ENCODE peak calls at places on chromosome 6, in eight cellular contexts. F is left lung, X is tibial nerve, A is transverse colon, O is adrenal gland, H is GM12878, D is tibial artery, V is cardiac muscle cell. T is an unnamed sample. For H3K27me3 and H3K4me1, the result is how much of the 10 kb centered on the place peaks cover.

GRCh38 chr6:20540683-20541082 is 6.4 kb downstream of the CDKAL1 start:
- DNase-seq in F (no peak), X (no peak), A (no peak), O (peak), H (no peak), D (no peak), V (no peak), T (no peak)

GRCh38 chr6:148407372-148407771 is 64.7 kb downstream of the SASH1 start:
- DNase-seq in F (no peak), X (no peak), A (no peak), O (no peak), H (no peak), D (peak), V (peak), T (no peak)

GRCh38 chr6:108904731-108905130 is 56.5 kb downstream of the ARMC2 start:
- DNase-seq in F (no peak), X (no peak), A (peak), O (no peak), H (peak), D (no peak), V (no peak), T (no peak)

GRCh38 chr6:32835167-32835893 is 3.2 kb downstream of the TAP2 start:
- DNase-seq in F (no peak), X (no peak), A (no peak), O (no peak), H (no peak), D (no peak), V (no peak), T (no peak)

GRCh38 chr6:9494864-9495263 is 920.0 kb downstream of the TFAP2A start:
- DNase-seq in F (no peak), X (no peak), A (no peak), O (no peak), H (no peak), D (no peak), V (peak), T (no peak)

GRCh38 chr6:100181309-100181708 is 187.3 kb upstream of the MCHR2 start:
- DNase-seq in F (no peak), X (no peak), A (no peak), O (no peak), H (no peak), D (no peak), V (no peak), T (no peak)

GRCh38 chr6:111761783-111762312 is 111.4 kb downstream of the FYN start:
- DNase-seq in F (no peak), X (no peak), A (no peak), O (no peak), H (no peak), D (no peak), V (peak), T (no peak)

GRCh38 chr6:56849876-56850275 is 105.0 kb upstream of the BEND6 start:
- DNase-seq in F (no peak), X (no peak), A (no peak), O (peak), H (no peak), D (no peak), V (peak), T (no peak)

GRCh38 chr6:95569560-95569959 is 7.8 kb upstream of the MANEA start:
- DNase-seq in F (no peak), X (no peak), A (no peak), O (no peak), H (no peak), D (no peak), V (no peak), T (no peak)

GRCh38 chr6:141664744-141665143 is 468.0 kb upstream of the GJE1 start:
- DNase-seq in F (no peak), X (no peak), A (no peak), O (no peak), H (no peak), D (no peak), V (no peak), T (no peak)

GRCh38 chr6:139376054-139376355 is 1.6 kb upstream of the CITED2 start:
- DNase-seq in F (no peak), X (no peak), A (no peak), O (peak), H (peak), D (peak), V (peak), T (peak)

GRCh38 chr6:163340201-163340887 is 74.2 kb upstream of the QKI start:
- DNase-seq in F (no peak), X (no peak), A (no peak), O (no peak), H (no peak), D (peak), V (no peak), T (no peak)

GRCh38 chr6:2020909-2021308 is 224.5 kb downstream of the GMDS start:
- DNase-seq in F (no peak), X (no peak), A (no peak), O (no peak), H (no peak), D (no peak), V (peak), T (no peak)

GRCh38 chr6:3499603-3500002 is 42.8 kb upstream of the SLC22A23 start:
- DNase-seq in F (no peak), X (no peak), A (no peak), O (no peak), H (no peak), D (no peak), V (no peak), T (no peak)

GRCh38 chr6:90860822-90861601 is 274.1 kb upstream of the MAP3K7 start:
- DNase-seq in F (no peak), X (no peak), A (no peak), O (no peak), H (no peak), D (no peak), V (peak), T (no peak)

GRCh38 chr6:129923520-129923919 is 62.4 kb upstream of the TMEM244 start:
- DNase-seq in F (no peak), X (no peak), A (no peak), O (no peak), H (no peak), D (no peak), V (peak), T (no peak)

GRCh38 chr6:20652691-20653479 is 118.6 kb downstream of the CDKAL1 start:
- DNase-seq in F (no peak), X (no peak), A (no peak), O (no peak), H (no peak), D (no peak), V (peak), T (no peak)

GRCh38 chr6:77123527-77123926 is 339.8 kb downstream of the HTR1B start:
- DNase-seq in F (no peak), X (no peak), A (no peak), O (no peak), H (no peak), D (no peak), V (no peak), T (no peak)

GRCh38 chr6:135146160-135146920 is 34.8 kb upstream of the MYB start:
- DNase-seq in F (no peak), X (no peak), A (no peak), O (no peak), H (no peak), D (no peak), V (no peak), T (no peak)

GRCh38 chr6:62528894-62529526 is 243.0 kb upstream of the KHDRBS2 start:
- DNase-seq in F (no peak), X (no peak), A (no peak), O (no peak), H (no peak), D (no peak), V (no peak), T (no peak)

GRCh38 chr6:129863664-129864063 is 2.5 kb upstream of the TMEM244 start:
- DNase-seq in F (peak), X (no peak), A (no peak), O (no peak), H (no peak), D (no peak), V (no peak), T (no peak)

GRCh38 chr6:142236686-142237085 is 65.1 kb upstream of the ADGRG6 start:
- DNase-seq in F (no peak), X (no peak), A (no peak), O (no peak), H (no peak), D (no peak), V (no peak), T (no peak)

GRCh38 chr6:7813704-7814103 is 87.8 kb downstream of the BMP6 start:
- DNase-seq in F (no peak), X (no peak), A (no peak), O (no peak), H (no peak), D (no peak), V (no peak), T (no peak)

GRCh38 chr6:16684195-16684689 is 77.0 kb downstream of the ATXN1 start:
- DNase-seq in F (no peak), X (no peak), A (no peak), O (no peak), H (no peak), D (no peak), V (peak), T (no peak)

GRCh38 chr6:2857580-2858337 is 16.1 kb upstream of the SERPINB1 start:
- DNase-seq in F (no peak), X (no peak), A (peak), O (peak), H (peak), D (no peak), V (peak), T (peak)

GRCh38 chr6:119162134-119162761 is 83.8 kb upstream of the FAM184A start:
- DNase-seq in F (no peak), X (no peak), A (no peak), O (no peak), H (no peak), D (no peak), V (no peak), T (no peak)

GRCh38 chr6:112058243-112058642 is 4.3 kb downstream of the CCN6 start:
- DNase-seq in F (no peak), X (no peak), A (no peak), O (no peak), H (no peak), D (no peak), V (no peak), T (no peak)

GRCh38 chr6:72286911-72287311 is 335.0 kb upstream of the KCNQ5 start:
- DNase-seq in F (no peak), X (no peak), A (no peak), O (no peak), H (no peak), D (no peak), V (peak), T (no peak)

GRCh38 chr6:170152111-170152926 is 138.6 kb downstream of the DLL1 start:
- DNase-seq in F (peak), X (no peak), A (peak), O (peak), H (no peak), D (peak), V (no peak), T (peak)

GRCh38 chr6:147548930-147549475 is 40.5 kb downstream of the SAMD5 start:
- DNase-seq in F (no peak), X (no peak), A (no peak), O (no peak), H (no peak), D (no peak), V (no peak), T (no peak)

GRCh38 chr6:36351152-36351571 is 14.5 kb upstream of the BNIP5 start:
- DNase-seq in F (no peak), X (no peak), A (no peak), O (no peak), H (no peak), D (no peak), V (peak), T (no peak)

GRCh38 chr6:53827485-53827884 is 32.7 kb downstream of the LRRC1 start:
- DNase-seq in F (no peak), X (no peak), A (peak), O (no peak), H (no peak), D (no peak), V (no peak), T (no peak)

GRCh38 chr6:42453649-42454427 is 2.1 kb upstream of the TRERF1 start:
- DNase-seq in F (no peak), X (no peak), A (peak), O (peak), H (no peak), D (peak), V (peak), T (peak)

GRCh38 chr6:62429781-62430180 is 143.8 kb upstream of the KHDRBS2 start:
- DNase-seq in F (no peak), X (no peak), A (no peak), O (no peak), H (no peak), D (no peak), V (no peak), T (no peak)

GRCh38 chr6:126027601-126028000 is 41.3 kb downstream of the TRMT11 start:
- DNase-seq in F (no peak), X (no peak), A (no peak), O (no peak), H (no peak), D (no peak), V (peak), T (no peak)

DNA sequence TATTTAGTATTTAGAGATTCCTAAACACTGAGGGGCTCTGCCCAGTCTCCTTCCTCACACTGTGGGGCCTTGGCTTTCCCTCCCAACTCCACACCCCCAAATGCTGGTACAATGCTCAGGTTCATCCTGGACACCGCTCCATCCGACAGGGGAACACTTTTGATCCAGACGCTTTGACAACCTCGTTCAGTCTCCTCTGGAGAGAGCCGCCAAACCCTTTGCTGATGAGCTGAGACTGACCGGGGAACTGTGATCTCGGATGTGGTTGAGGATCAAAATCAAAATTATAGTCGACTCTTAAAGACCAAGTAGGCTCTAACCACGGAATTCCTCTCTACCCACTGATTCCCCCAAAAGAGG is 38.8 kb upstream of the HLA-E start:
- DNase-seq in F (no peak), X (no peak), A (no peak), O (no peak), H (no peak), D (no peak), V (no peak), T (no peak)
- H3K27me3 ChIP-seq in F (half or more), X (half or more), A (half or more), O (half or more), H (under half), D (half or more), V (half or more), T (half or more)

DNA sequence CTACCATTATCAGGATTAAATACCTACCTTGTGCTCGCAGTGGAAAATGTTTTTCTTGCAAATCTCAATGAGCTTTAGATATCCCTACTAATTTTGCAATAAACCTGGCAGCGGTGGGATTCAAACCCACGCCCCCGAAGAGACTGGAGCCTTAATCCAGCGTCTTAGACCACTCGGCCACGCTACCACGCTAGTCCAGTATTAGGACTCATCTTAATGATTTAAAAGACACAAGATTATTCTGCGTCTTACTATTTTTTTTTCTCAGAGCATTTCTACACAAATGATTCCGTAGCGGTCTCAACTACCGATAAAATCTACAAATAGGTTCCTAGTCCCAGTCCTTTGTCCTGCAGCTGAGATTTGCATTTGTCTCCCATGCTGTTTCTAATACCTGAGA is 35.2 kb upstream of the ZSCAN23 start:
- DNase-seq in F (no peak), X (no peak), A (no peak), O (no peak), H (no peak), D (no peak), V (no peak), T (no peak)
- H3K4me1 ChIP-seq in F (under half), X (under half), A (under half), O (under half), H (under half), D (under half), V (under half), T (under half)

DNA sequence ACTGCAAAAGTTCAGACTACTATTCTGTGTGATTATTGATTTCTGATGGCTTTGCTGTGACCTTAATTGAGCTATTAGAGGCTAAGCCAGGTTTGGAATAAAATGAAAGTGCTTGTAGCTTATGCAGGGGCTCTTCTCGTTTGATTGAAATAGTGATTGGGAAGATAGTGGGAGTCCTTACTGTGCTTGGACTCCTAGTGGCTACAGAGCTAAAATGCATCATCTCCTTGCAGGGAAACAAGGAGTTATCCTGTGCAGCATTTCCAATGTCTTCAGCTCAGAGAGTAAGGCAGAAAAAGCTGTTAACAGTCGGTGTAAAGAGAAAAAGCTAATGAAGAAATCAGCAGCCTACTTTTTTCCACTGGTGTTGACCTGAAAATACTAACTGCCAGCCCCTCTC is 173.5 kb downstream of the SLC35F1 start:
- DNase-seq in F (no peak), X (no peak), A (no peak), O (no peak), H (no peak), D (no peak), V (no peak), T (no peak)
- TF ChIP-seq CTCF in F (no peak), X (no peak), A (no peak), O (peak), H (no peak), D (no peak), V (no peak), T (no peak)

DNA sequence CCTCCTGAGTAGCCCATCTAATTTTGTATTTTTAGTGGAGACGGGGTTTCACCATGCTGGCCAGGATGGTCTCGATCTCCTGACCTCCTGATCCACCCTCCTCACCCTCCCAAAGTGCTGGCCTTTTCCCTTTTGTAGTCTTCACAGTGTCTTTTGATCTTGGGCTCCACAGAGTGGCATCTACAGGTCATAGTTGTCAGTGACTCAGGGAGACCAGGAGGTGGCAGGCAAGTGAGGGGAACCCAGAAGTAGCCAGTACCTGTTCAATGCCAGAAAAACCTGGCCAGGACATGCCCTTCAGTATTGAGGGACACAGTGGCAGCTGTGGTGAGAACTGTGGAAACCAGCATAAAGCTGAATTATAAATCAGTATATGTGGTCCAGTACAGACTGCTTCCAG is 19.6 kb downstream of the RPP21 start:
- DNase-seq in F (no peak), X (no peak), A (no peak), O (no peak), H (no peak), D (no peak), V (no peak), T (no peak)
- H3K27me3 ChIP-seq in F (half or more), X (half or more), A (half or more), O (under half), H (under half), D (half or more), V (under half), T (half or more)

GRCh38 chr6:157760589-157761330 is 62.3 kb upstream of the SNX9 start:
- DNase-seq in F (no peak), X (no peak), A (no peak), O (no peak), H (no peak), D (no peak), V (peak), T (no peak)
- H3K4me1 ChIP-seq in F (half or more), X (under half), A (half or more), O (under half), H (half or more), D (half or more), V (under half), T (half or more)

GRCh38 chr6:155263373-155264063 is at the start of gene CLDN20:
- DNase-seq in F (no peak), X (no peak), A (no peak), O (no peak), H (no peak), D (no peak), V (no peak), T (no peak)

GRCh38 chr6:155267411-155267810 is 3.6 kb downstream of the CLDN20 start:
- DNase-seq in F (no peak), X (no peak), A (no peak), O (no peak), H (no peak), D (no peak), V (no peak), T (no peak)

GRCh38 chr6:155264704-155265320 is 999 bp downstream of the CLDN20 start:
- DNase-seq in F (peak), X (no peak), A (no peak), O (no peak), H (no peak), D (no peak), V (no peak), T (no peak)

GRCh38 chr6:155262655-155263054 is 1.2 kb upstream of the CLDN20 start:
- DNase-seq in F (no peak), X (no peak), A (no peak), O (no peak), H (no peak), D (no peak), V (no peak), T (no peak)

DNA sequence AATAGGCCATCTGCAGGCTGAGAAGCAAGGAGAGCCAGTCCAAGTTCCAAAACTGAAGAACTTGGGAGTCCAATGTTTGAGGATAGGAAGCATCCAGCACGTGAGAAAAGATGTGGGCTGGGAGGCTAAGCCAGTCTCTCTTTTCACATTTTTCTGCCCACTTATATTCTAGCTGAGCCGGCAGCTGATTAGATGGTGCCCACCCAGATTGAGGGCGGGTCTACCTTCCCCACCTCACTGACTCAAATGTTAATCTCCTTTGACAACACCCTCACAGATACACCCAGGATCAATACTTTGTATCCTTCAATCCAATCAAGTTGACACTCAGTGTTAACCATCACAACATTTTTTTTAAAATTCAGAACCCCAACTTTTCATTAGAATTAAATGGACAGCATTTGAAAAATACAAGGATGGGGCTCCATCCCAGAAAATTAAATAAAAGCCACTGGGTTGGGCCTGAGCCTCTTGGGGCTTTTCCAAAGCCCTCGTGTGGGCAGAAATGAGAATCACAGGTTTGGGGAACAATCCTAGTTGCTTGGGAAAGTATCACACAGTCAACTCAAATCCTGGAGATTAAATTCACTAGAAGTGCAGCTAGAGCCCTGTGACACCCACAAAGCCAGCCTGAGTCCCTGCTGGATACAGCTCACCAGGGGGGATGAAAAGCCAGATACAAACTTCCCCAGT is 2.2 kb downstream of the CLDN20 start:
- DNase-seq in F (no peak), X (no peak), A (no peak), O (no peak), H (no peak), D (no peak), V (no peak), T (no peak)
- TF ChIP-seq CTCF in F (no peak), X (no peak), A (no peak), O (no peak), H (no peak), D (no peak), V (no peak), T (no peak)

T was measured in heart right ventricle.